ENCODE peak calls at places on chromosomes 2 and 18, in ten cellular contexts. O, N, A, T, U, G, H, C, K and Z are unnamed samples. For H3K36me3 and H3K27me3, the result is how much of the 10 kb centered on the place peaks cover.

GRCh38 chr2:147345246-147345645 is 499.6 kb upstream of the ACVR2A start:
- DNase-seq in O (no peak), C (no peak), H (no peak), G (no peak), T (no peak), N (no peak), A (no peak), U (no peak), K (peak), Z (no peak)

GRCh38 chr2:85577386-85578242 is at the start of gene VAMP8:
- DNase-seq in O (peak), G (peak), N (peak), H (peak), K (no peak), U (peak), A (peak), C (peak), T (no peak), Z (peak)

GRCh38 chr2:236250909-236251579 is 13.2 kb downstream of the ASB18 start:
- DNase-seq in N (no peak), O (no peak), T (no peak), K (no peak), A (no peak), U (no peak), H (no peak), C (no peak), G (no peak), Z (no peak)

GRCh38 chr2:62467475-62468321 is 38.3 kb downstream of the TMEM17 start:
- DNase-seq in T (no peak), N (peak), G (no peak), K (no peak), O (no peak), U (no peak), A (peak), C (no peak), H (peak), Z (peak)

GRCh38 chr2:150476213-150476740 is 11.2 kb downstream of the RND3 start:
- DNase-seq in C (no peak), T (no peak), O (no peak), G (no peak), U (no peak), K (no peak), H (no peak), N (no peak), A (peak), Z (no peak)

GRCh38 chr18:58591286-58591685 is 37.6 kb downstream of the ALPK2 start:
- DNase-seq in H (no peak), C (no peak), N (no peak), O (no peak), U (no peak), T (no peak), G (no peak), K (no peak), A (no peak), Z (no peak)

GRCh38 chr2:74461187-74462053 is 3.2 kb downstream of the WBP1 start:
- DNase-seq in A (peak), G (no peak), N (peak), T (peak), U (peak), C (no peak), K (no peak), O (no peak), H (no peak), Z (peak)

GRCh38 chr2:239148495-239149200 is 252.2 kb downstream of the HDAC4 start:
- DNase-seq in H (peak), A (no peak), O (no peak), T (peak), G (no peak), N (no peak), K (no peak), U (no peak), C (peak), Z (no peak)

GRCh38 chr2:102499558-102499957 is 26.5 kb downstream of the SLC9A4 start:
- DNase-seq in O (no peak), U (no peak), A (no peak), N (no peak), C (no peak), G (no peak), K (no peak), H (no peak), T (no peak), Z (no peak)

GRCh38 chr2:98087447-98088065 is 589 bp downstream of the VWA3B start:
- DNase-seq in N (no peak), H (no peak), A (no peak), T (no peak), G (no peak), C (no peak), K (no peak), U (no peak), O (no peak), Z (peak)

GRCh38 chr2:196431957-196432356 is 207.6 kb upstream of the CCDC150 start:
- DNase-seq in A (no peak), O (no peak), U (peak), H (no peak), C (no peak), T (peak), K (no peak), N (peak), G (no peak), Z (peak)

GRCh38 chr2:8495189-8495855 is 186.5 kb upstream of the ID2 start:
- DNase-seq in T (no peak), G (no peak), U (no peak), O (no peak), N (no peak), A (peak), K (no peak), C (no peak), H (no peak), Z (no peak)

GRCh38 chr2:152759290-152760072 is 41.1 kb downstream of the ARL6IP6 start:
- DNase-seq in N (no peak), G (no peak), K (no peak), T (no peak), O (no peak), H (no peak), C (no peak), U (no peak), A (no peak), Z (no peak)
- H3K36me3 ChIP-seq in N (under half), G (under half), K (under half), T (under half), O (under half), H (under half), C (under half), U (under half), A (under half), Z (under half)

DNA sequence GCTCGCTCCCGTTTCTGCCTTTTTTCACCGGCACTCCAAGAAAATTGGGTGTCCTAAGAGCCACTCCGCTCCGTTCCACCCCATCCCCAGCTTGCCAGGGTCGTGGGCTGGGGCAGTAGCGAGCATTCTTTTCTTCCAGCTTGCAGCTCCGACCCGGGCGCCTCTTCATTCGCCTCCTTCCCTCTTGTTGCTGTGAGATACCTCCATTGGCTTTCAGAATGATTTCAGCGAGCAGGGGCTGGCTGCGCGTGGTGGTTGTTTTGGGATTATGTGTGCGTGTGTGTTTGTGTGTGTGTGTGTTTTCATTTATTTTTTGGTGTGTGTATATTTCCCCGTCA is 1.2 kb downstream of the HOXD3 start:
- DNase-seq in K (no peak), H (no peak), C (no peak), U (no peak), O (no peak), T (no peak), N (peak), A (no peak), G (no peak), Z (peak)
- H3K27me3 ChIP-seq in K (half or more), H (half or more), C (under half), U (half or more), O (under half), T (under half), N (half or more), A (under half), G (half or more), Z (half or more)

GRCh38 chr2:232697059-232697806 is at the start of gene GIGYF2:
- DNase-seq in N (peak), T (peak), G (peak), A (peak), U (peak), O (peak), K (peak), C (peak), H (peak), Z (peak)

GRCh38 chr2:232698552-232699091 is 1.5 kb downstream of the GIGYF2 start:
- DNase-seq in C (no peak), K (no peak), O (no peak), A (no peak), U (no peak), T (no peak), N (no peak), G (no peak), H (no peak), Z (no peak)

GRCh38 chr2:232697807-232698110 is 628 bp downstream of the GIGYF2 start:
- DNase-seq in C (no peak), O (peak), K (no peak), H (no peak), T (no peak), U (no peak), G (no peak), A (no peak), N (no peak), Z (no peak)

GRCh38 chr2:232700154-232700553 is 3.0 kb downstream of the GIGYF2 start:
- DNase-seq in G (no peak), K (no peak), U (no peak), H (no peak), T (no peak), N (no peak), O (no peak), C (no peak), A (no peak), Z (no peak)

GRCh38 chr2:232699110-232699509 is 2.0 kb downstream of the GIGYF2 start:
- DNase-seq in A (peak), N (peak), U (peak), O (no peak), C (no peak), G (no peak), H (no peak), T (peak), K (no peak), Z (peak)
- H3K4me3 ChIP-seq in A (peak), N (no peak), U (peak), O (no peak), C (peak), G (no peak), H (peak), T (peak), K (peak), Z (no peak)

DNA sequence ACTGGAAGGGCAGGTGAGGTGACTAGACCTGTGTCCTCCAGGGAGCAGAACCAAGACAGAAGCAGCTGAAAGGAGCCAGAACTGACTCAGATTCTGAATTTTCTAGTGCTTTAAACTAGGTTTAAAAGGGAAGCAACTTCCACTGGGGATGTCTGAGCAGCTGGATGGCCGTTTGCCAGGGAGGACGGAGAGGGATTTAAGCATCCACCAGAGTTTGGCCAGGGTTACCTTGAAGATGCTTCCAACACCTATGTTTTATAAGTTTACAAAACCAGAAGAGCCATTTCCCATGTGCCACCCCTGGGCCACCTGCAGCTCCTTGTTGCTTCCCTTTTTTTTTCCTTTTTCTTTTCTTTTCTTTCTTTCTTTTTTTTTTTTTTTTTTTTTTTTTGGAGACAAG is 48.6 kb upstream of the RBM44 start:
- DNase-seq in T (no peak), A (no peak), G (no peak), K (no peak), O (no peak), C (no peak), N (no peak), U (no peak), H (no peak), Z (no peak)
- H3K36me3 ChIP-seq in T (under half), A (under half), G (half or more), K (under half), O (under half), C (under half), N (under half), U (under half), H (half or more), Z (under half)

GRCh38 chr2:56053679-56054078 is 130.1 kb upstream of the EFEMP1 start:
- DNase-seq in O (no peak), K (no peak), A (no peak), U (no peak), H (no peak), N (peak), T (no peak), G (no peak), C (no peak), Z (no peak)
- H3K27me3 ChIP-seq in O (under half), K (under half), A (under half), U (under half), H (under half), N (under half), T (under half), G (under half), C (under half), Z (under half)

GRCh38 chr2:218218409-218219185 is 1.6 kb downstream of the ARPC2 start:
- DNase-seq in U (no peak), G (no peak), O (peak), A (no peak), T (no peak), K (no peak), C (no peak), N (no peak), H (no peak), Z (no peak)

GRCh38 chr2:218216674-218217365 is at the start of gene ARPC2:
- DNase-seq in N (peak), A (peak), K (peak), U (peak), C (peak), O (peak), T (peak), H (peak), G (peak), Z (peak)

GRCh38 chr2:218219934-218220333 is 2.9 kb downstream of the ARPC2 start:
- DNase-seq in G (no peak), A (peak), U (no peak), H (no peak), C (no peak), T (no peak), N (no peak), K (no peak), O (no peak), Z (no peak)

GRCh38 chr2:218217366-218218309 is 649 bp downstream of the ARPC2 start:
- DNase-seq in K (no peak), T (peak), U (peak), A (peak), G (peak), O (peak), H (peak), N (peak), C (peak), Z (peak)

DNA sequence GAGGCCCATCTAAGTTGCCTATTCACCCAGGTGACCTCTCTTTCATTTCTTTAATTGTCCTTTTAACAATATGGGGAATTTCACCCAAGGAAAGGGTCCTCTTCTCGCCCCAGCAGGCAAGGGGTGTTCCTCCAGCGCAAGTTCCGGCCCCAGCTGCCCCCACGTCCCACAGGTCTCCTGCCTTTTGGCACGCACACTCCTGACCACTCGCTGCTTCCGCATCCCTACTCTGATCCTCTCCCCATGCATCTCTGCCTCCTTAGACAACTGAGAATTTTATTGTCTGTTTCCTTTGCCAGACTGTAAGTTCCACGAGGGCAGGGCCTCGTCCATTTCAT is 684 bp upstream of the ARPC2 start:
- DNase-seq in G (no peak), T (no peak), H (no peak), K (no peak), O (no peak), A (no peak), N (no peak), C (no peak), U (no peak), Z (no peak)
- H3K4me3 ChIP-seq in G (peak), T (peak), H (peak), K (peak), O (peak), A (peak), N (peak), C (peak), U (peak), Z (peak)